ENCODE peak calls at places on chromosomes 3 and 15, in four cellular contexts. U is tibial nerve, Y is endothelial cell of umbilical vein, I is breast epithelium. D is an unnamed sample.

GRCh38 chr3:59246719-59247401 is 197.0 kb upstream of the CFAP20DC start:
- DNase-seq in U (no peak), Y (no peak), I (no peak), D (no peak)

GRCh38 chr3:103184772-103185171 is 750.0 kb downstream of the ZPLD1 start:
- DNase-seq in U (no peak), Y (no peak), I (no peak), D (no peak)

GRCh38 chr3:23389089-23389488 is 186.0 kb downstream of the UBE2E2 start:
- DNase-seq in U (no peak), Y (no peak), I (peak), D (no peak)

GRCh38 chr15:60006203-60006782 is 2.2 kb downstream of the FOXB1 start:
- DNase-seq in U (no peak), Y (peak), I (no peak), D (no peak)

GRCh38 chr15:88636654-88637053 is 2.2 kb upstream of the ISG20 start:
- DNase-seq in U (no peak), Y (no peak), I (no peak), D (no peak)

GRCh38 chr15:69758810-69759410 is 306.3 kb downstream of the RPLP1 start:
- DNase-seq in U (no peak), Y (peak), I (peak), D (no peak)

GRCh38 chr15:33013827-33014445 is 180.6 kb downstream of the FMN1 start:
- DNase-seq in U (no peak), Y (peak), I (no peak), D (no peak)

GRCh38 chr3:78736863-78737262 is 1030.9 kb downstream of the ROBO1 start:
- DNase-seq in U (no peak), Y (no peak), I (no peak), D (no peak)

GRCh38 chr3:114380233-114380645 is 86.4 kb downstream of the TIGIT start:
- DNase-seq in U (peak), Y (no peak), I (peak), D (peak)

GRCh38 chr3:195239121-195239520 is 31.8 kb downstream of the XXYLT1 start:
- DNase-seq in U (no peak), Y (no peak), I (no peak), D (peak)

GRCh38 chr3:152267831-152268500 is 763 bp upstream of the MBNL1 start:
- DNase-seq in U (no peak), Y (peak), I (no peak), D (no peak)

GRCh38 chr15:69926721-69927120 is 171.0 kb downstream of the TLE3 start:
- DNase-seq in U (no peak), Y (no peak), I (no peak), D (peak)

GRCh38 chr3:138942271-138942670 is 4.7 kb downstream of the FOXL2 start:
- DNase-seq in U (no peak), Y (no peak), I (no peak), D (peak)

GRCh38 chr3:32321095-32321835 is 70.4 kb upstream of the CMTM7 start:
- DNase-seq in U (no peak), Y (peak), I (no peak), D (no peak)

GRCh38 chr15:74545776-74546656 is 5.0 kb downstream of the ARID3B start:
- DNase-seq in U (peak), Y (peak), I (peak), D (peak)

GRCh38 chr3:179355996-179356395 is 8.5 kb downstream of the MFN1 start:
- DNase-seq in U (no peak), Y (no peak), I (no peak), D (no peak)

GRCh38 chr3:54917862-54918261 is 10.0 kb downstream of the LRTM1 start:
- DNase-seq in U (no peak), Y (no peak), I (no peak), D (no peak)

GRCh38 chr3:107956991-107957467 is 133.8 kb downstream of the CD47 start:
- DNase-seq in U (peak), Y (peak), I (peak), D (peak)

GRCh38 chr3:171825222-171825828 is 15.0 kb upstream of the PLD1 start:
- DNase-seq in U (peak), Y (peak), I (no peak), D (no peak)

GRCh38 chr15:90956551-90957104 is 1.9 kb downstream of the RCCD1 start:
- DNase-seq in U (peak), Y (peak), I (peak), D (peak)

GRCh38 chr3:13119471-13120220 is 46.4 kb upstream of the IQSEC1 start:
- DNase-seq in U (no peak), Y (no peak), I (no peak), D (no peak)

GRCh38 chr15:96088592-96088991 is 241.9 kb upstream of the NR2F2 start:
- DNase-seq in U (no peak), Y (no peak), I (no peak), D (no peak)

GRCh38 chr3:42745776-42746454 is 27.1 kb downstream of the CCDC13 start:
- DNase-seq in U (no peak), Y (no peak), I (peak), D (peak)

DNA sequence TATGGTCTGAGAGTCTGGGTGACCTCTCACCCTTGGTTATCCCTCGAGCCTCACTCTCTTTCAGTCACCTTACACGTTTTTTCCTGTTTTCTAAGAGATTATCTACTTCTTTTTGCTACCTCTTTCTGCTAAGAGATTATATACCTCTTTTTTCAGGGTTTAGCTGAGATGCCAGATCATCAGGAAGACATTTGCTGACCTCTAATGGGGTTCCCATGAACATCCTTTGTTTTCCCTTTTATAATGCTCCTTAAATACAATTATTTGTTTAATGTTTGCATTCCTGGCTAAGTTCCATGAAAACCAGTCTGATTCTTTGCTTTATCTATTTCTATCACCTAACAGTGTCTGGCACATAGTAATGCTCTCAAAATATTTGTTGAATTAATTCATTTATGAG is 39.6 kb downstream of the LEKR1 start:
- DNase-seq in U (no peak), Y (peak), I (no peak), D (no peak)
- TF ChIP-seq CTCF in U (no peak), Y (no peak), I (no peak), D (no peak)

GRCh38 chr3:68057637-68058320 is 403.4 kb upstream of the SUCLG2 start:
- DNase-seq in U (no peak), Y (no peak), I (no peak), D (no peak)

GRCh38 chr3:68055238-68055637 is 400.8 kb upstream of the SUCLG2 start:
- DNase-seq in U (no peak), Y (no peak), I (no peak), D (no peak)

GRCh38 chr3:68060186-68060585 is 405.8 kb upstream of the SUCLG2 start:
- DNase-seq in U (no peak), Y (no peak), I (no peak), D (no peak)

DNA sequence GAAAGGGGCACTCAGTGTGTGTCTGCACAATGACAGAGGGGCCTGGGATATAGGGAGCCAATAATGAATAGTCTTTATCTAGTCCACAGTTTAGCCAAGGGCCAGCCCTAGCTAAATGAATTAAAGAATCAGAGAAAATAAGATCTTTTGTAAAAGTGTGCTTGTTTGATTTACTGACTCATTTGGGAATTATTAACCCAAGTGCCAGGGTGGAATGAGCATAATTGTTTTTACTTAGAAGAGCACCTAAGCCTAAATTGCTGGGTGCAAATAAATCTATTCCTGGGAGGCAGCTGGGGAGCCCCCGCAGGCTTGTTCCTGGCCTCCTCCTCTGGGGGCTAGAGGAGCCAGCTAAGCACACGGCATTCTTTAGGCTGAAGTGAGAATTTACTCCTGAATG is 405.2 kb upstream of the SUCLG2 start:
- DNase-seq in U (no peak), Y (no peak), I (no peak), D (no peak)
- TF ChIP-seq POLR2A in U (no peak), Y (no peak), I (no peak), D (no peak)

GRCh38 chr3:191328383-191328962 is 721 bp upstream of the CCDC50 start:
- DNase-seq in U (no peak), Y (peak), I (no peak), D (no peak)
- H3K4me3 ChIP-seq in U (peak), Y (no peak), I (peak), D (no peak)

DNA sequence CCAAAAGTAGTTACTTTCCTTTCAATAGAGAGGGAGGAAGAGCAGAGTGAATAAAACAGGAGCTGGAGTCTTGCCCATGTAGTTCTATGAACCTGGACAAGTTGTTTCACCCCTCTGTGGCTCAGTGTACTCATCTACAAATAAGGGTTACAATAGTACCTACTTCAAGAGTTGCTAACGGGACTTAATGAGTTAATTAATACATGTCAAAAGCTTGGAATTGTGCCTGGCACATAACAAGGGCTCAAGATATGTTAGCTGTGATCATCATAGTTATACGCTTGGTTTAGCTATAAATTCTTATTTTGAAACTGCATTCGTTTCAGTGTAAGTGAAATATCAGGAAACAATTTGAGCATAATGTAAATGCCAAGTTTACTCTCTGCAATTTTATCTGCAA is 388.5 kb upstream of the THBS1 start:
- DNase-seq in U (no peak), Y (no peak), I (no peak), D (no peak)
- TF ChIP-seq CTCF in U (no peak), Y (no peak), I (no peak), D (no peak)

DNA sequence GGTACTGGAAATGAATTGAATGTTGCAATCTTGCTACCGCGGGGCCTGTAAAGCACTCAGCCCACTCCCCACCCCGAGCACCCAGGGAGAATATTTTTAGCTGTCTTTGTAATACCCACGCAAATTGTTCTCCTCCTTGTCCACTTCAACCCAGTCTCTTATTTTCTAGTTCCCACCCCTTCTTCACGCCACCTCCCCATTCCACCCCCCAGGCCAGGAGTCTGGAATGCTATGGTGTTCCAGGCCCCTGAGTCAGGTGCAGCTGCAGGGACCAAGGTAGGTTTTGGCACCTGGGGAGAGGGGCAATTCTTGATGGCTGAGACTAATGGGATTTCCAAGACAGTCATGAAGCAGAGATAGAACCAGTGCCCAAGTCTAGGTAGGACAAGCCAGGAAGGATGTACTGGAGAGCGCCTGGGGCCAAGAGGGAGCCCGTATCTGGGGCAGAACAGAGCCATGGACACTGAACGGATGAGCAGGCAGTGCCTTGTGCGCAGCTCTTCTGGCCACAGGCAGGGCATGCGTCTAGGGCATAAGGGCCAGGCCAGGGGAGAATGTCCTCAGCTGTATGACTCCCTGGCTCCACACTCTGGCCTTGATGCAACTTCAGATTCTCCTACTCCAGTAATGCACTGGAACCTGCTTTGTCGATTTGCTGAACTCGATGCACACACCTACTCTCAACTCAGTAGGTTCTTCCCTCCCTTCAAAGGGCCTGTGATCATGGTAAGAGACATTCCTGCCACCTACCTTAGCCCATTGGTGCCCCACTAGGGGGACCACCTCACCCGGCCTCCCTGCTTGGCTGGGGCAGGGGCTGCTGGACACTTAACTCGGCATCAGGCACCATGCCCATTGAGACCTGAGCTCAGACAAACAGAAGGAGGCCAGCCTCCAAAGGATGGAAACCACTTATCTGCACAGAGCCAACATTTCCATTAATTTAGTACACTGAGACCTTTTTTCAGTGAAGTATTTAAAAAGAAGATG is 34.6 kb upstream of the MAGEF1 start:
- DNase-seq in U (no peak), Y (no peak), I (no peak), D (no peak)
- TF ChIP-seq POLR2A in U (no peak), Y (no peak), I (no peak), D (no peak)

DNA sequence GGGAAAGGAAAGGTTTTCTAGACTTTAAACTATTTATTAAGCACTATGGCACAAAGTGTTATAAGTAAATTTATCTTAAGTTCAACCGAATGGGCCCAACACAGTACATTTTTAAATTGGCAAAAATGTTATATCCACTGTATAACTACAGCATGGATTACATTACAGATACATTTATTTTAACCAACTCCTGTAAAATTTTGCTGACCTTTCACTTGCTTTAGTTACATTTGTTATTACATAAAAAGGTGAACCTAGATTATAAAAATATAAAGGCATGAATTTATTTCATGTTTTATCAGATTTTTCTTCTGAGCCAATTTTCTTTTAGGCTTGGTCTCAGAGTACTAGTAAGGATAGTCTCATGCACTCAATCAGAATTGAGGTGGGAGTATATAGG is 221.9 kb upstream of the GBE1 start:
- DNase-seq in U (no peak), Y (no peak), I (no peak), D (no peak)
- H3K4me3 ChIP-seq in U (no peak), Y (no peak), I (no peak), D (no peak)

D was measured in lower leg skin.